ENCODE peak calls at places on chromosomes 6 and 20, in ten cellular contexts. One of them, this sample, is unnamed.

GRCh38 chr20:43755390-43755789 is 28.6 kb upstream of the GTSF1L start:
- DNase-seq in heart left ventricle: no peak
- DNase-seq in left lobe of liver: no peak
- DNase-seq in HCEC 1CT: peak; percentile 89
- DNase-seq in neuronal stem cell: no peak
- DNase-seq in HT1080: peak; percentile 42
- DNase-seq in stimulated activated naive B cell treated with anti-CD40 and anti-IgM and Interleukin-4, amounts not matched to agents 10 μg/mL and 1 μg/mL and 100 μg/mL, for 72 hours: no peak
- DNase-seq in stimulated activated CD4-positive, alpha-beta T cell treated with anti-CD3 and anti-CD28 coated beads, Interleukin-2, amount 100 ng/mL, for 24 hours: no peak
- DNase-seq in NCI-H1092: no peak
- DNase-seq in iPS-NIHi11: no peak
- DNase-seq in this sample: no peak

GRCh38 chr6:30964075-30964474 is 19.4 kb upstream of the MUC21 start:
- DNase-seq in heart left ventricle: no peak
- DNase-seq in left lobe of liver: no peak
- DNase-seq in HCEC 1CT: no peak
- DNase-seq in neuronal stem cell: no peak
- DNase-seq in HT1080: peak; percentile 25
- DNase-seq in stimulated activated naive B cell treated with anti-CD40 and anti-IgM and Interleukin-4, amounts not matched to agents 10 μg/mL and 1 μg/mL and 100 μg/mL, for 72 hours: no peak
- DNase-seq in stimulated activated CD4-positive, alpha-beta T cell treated with anti-CD3 and anti-CD28 coated beads, Interleukin-2, amount 100 ng/mL, for 24 hours: no peak
- DNase-seq in NCI-H1092: no peak
- DNase-seq in iPS-NIHi11: no peak
- DNase-seq in this sample: no peak

GRCh38 chr20:40265872-40266533 is 423.0 kb downstream of the MAFB start:
- DNase-seq in heart left ventricle: no peak
- DNase-seq in left lobe of liver: peak; percentile 60
- DNase-seq in HCEC 1CT: no peak
- DNase-seq in neuronal stem cell: no peak
- DNase-seq in HT1080: peak; percentile 39
- DNase-seq in stimulated activated naive B cell treated with anti-CD40 and anti-IgM and Interleukin-4, amounts not matched to agents 10 μg/mL and 1 μg/mL and 100 μg/mL, for 72 hours: no peak
- DNase-seq in stimulated activated CD4-positive, alpha-beta T cell treated with anti-CD3 and anti-CD28 coated beads, Interleukin-2, amount 100 ng/mL, for 24 hours: no peak
- DNase-seq in NCI-H1092: peak; percentile 15
- DNase-seq in iPS-NIHi11: peak; percentile 22
- DNase-seq in this sample: no peak

GRCh38 chr6:148109732-148110131 is 232.9 kb upstream of the SASH1 start:
- DNase-seq in heart left ventricle: no peak
- DNase-seq in left lobe of liver: no peak
- DNase-seq in HCEC 1CT: no peak
- DNase-seq in neuronal stem cell: no peak
- DNase-seq in HT1080: no peak
- DNase-seq in stimulated activated naive B cell treated with anti-CD40 and anti-IgM and Interleukin-4, amounts not matched to agents 10 μg/mL and 1 μg/mL and 100 μg/mL, for 72 hours: no peak
- DNase-seq in stimulated activated CD4-positive, alpha-beta T cell treated with anti-CD3 and anti-CD28 coated beads, Interleukin-2, amount 100 ng/mL, for 24 hours: no peak
- DNase-seq in NCI-H1092: no peak
- DNase-seq in iPS-NIHi11: peak; percentile 17
- DNase-seq in this sample: no peak

GRCh38 chr6:30062471-30063178 is 1.6 kb downstream of the POLR1H start:
- DNase-seq in heart left ventricle: no peak
- DNase-seq in left lobe of liver: no peak
- DNase-seq in HCEC 1CT: no peak
- DNase-seq in neuronal stem cell: no peak
- DNase-seq in HT1080: peak; percentile 2
- DNase-seq in stimulated activated naive B cell treated with anti-CD40 and anti-IgM and Interleukin-4, amounts not matched to agents 10 μg/mL and 1 μg/mL and 100 μg/mL, for 72 hours: no peak
- DNase-seq in stimulated activated CD4-positive, alpha-beta T cell treated with anti-CD3 and anti-CD28 coated beads, Interleukin-2, amount 100 ng/mL, for 24 hours: no peak
- DNase-seq in NCI-H1092: no peak
- DNase-seq in iPS-NIHi11: no peak
- DNase-seq in this sample: no peak

GRCh38 chr6:135876048-135876447 is 24.5 kb downstream of the PDE7B start:
- DNase-seq in heart left ventricle: no peak
- DNase-seq in left lobe of liver: no peak
- DNase-seq in HCEC 1CT: no peak
- DNase-seq in neuronal stem cell: no peak
- DNase-seq in HT1080: no peak
- DNase-seq in stimulated activated naive B cell treated with anti-CD40 and anti-IgM and Interleukin-4, amounts not matched to agents 10 μg/mL and 1 μg/mL and 100 μg/mL, for 72 hours: no peak
- DNase-seq in stimulated activated CD4-positive, alpha-beta T cell treated with anti-CD3 and anti-CD28 coated beads, Interleukin-2, amount 100 ng/mL, for 24 hours: no peak
- DNase-seq in NCI-H1092: no peak
- DNase-seq in iPS-NIHi11: no peak
- DNase-seq in this sample: no peak

GRCh38 chr20:37220796-37221195 is 40.8 kb downstream of the GHRH start:
- DNase-seq in heart left ventricle: no peak
- DNase-seq in left lobe of liver: peak; percentile 4
- DNase-seq in HCEC 1CT: no peak
- DNase-seq in neuronal stem cell: no peak
- DNase-seq in HT1080: no peak
- DNase-seq in stimulated activated naive B cell treated with anti-CD40 and anti-IgM and Interleukin-4, amounts not matched to agents 10 μg/mL and 1 μg/mL and 100 μg/mL, for 72 hours: no peak
- DNase-seq in stimulated activated CD4-positive, alpha-beta T cell treated with anti-CD3 and anti-CD28 coated beads, Interleukin-2, amount 100 ng/mL, for 24 hours: no peak
- DNase-seq in NCI-H1092: no peak
- DNase-seq in iPS-NIHi11: no peak
- DNase-seq in this sample: no peak

GRCh38 chr6:146847426-146847825 is 248.7 kb downstream of the ADGB start:
- DNase-seq in heart left ventricle: no peak
- DNase-seq in left lobe of liver: no peak
- DNase-seq in HCEC 1CT: no peak
- DNase-seq in neuronal stem cell: no peak
- DNase-seq in HT1080: no peak
- DNase-seq in stimulated activated naive B cell treated with anti-CD40 and anti-IgM and Interleukin-4, amounts not matched to agents 10 μg/mL and 1 μg/mL and 100 μg/mL, for 72 hours: no peak
- DNase-seq in stimulated activated CD4-positive, alpha-beta T cell treated with anti-CD3 and anti-CD28 coated beads, Interleukin-2, amount 100 ng/mL, for 24 hours: no peak
- DNase-seq in NCI-H1092: no peak
- DNase-seq in iPS-NIHi11: no peak
- DNase-seq in this sample: no peak

GRCh38 chr20:33053291-33054106 is at the start of gene BPIFB3:
- DNase-seq in heart left ventricle: no peak
- DNase-seq in left lobe of liver: no peak
- DNase-seq in HCEC 1CT: no peak
- DNase-seq in neuronal stem cell: no peak
- DNase-seq in HT1080: no peak
- DNase-seq in stimulated activated naive B cell treated with anti-CD40 and anti-IgM and Interleukin-4, amounts not matched to agents 10 μg/mL and 1 μg/mL and 100 μg/mL, for 72 hours: no peak
- DNase-seq in stimulated activated CD4-positive, alpha-beta T cell treated with anti-CD3 and anti-CD28 coated beads, Interleukin-2, amount 100 ng/mL, for 24 hours: no peak
- DNase-seq in NCI-H1092: no peak
- DNase-seq in iPS-NIHi11: peak; percentile 35
- DNase-seq in this sample: no peak

This sample was measured in activated effector memory CD4-positive, alpha-beta T cell treated with anti-CD3 and anti-CD28 coated beads, Interleukin-2, amount 50 U/mL, for 16 hours.